ENCODE peak calls at places on chromosomes 11 and 22, in four cellular contexts. One of them, this sample, is unnamed.

GRCh38 chr11:67265633-67266423 is 445 bp upstream of the GRK2 start:
- DNase-seq in GM12878: no peak
- DNase-seq in K562: peak
- DNase-seq in T47D: peak
- DNase-seq in this sample: no peak

GRCh38 chr11:131845255-131845654 is 474.8 kb downstream of the NTM start:
- DNase-seq in GM12878: no peak
- DNase-seq in K562: no peak
- DNase-seq in T47D: no peak
- DNase-seq in this sample: no peak

GRCh38 chr22:37260939-37261338 is 16.9 kb upstream of the RAC2 start:
- DNase-seq in GM12878: no peak
- DNase-seq in K562: peak
- DNase-seq in T47D: peak
- DNase-seq in this sample: peak

GRCh38 chr22:16603448-16603768 is 10.8 kb upstream of the CCT8L2 start:
- DNase-seq in GM12878: no peak
- DNase-seq in K562: peak
- DNase-seq in T47D: no peak
- DNase-seq in this sample: no peak

GRCh38 chr22:21866821-21867527 is 471 bp downstream of the MAPK1 start:
- DNase-seq in GM12878: no peak
- DNase-seq in K562: peak
- DNase-seq in T47D: no peak
- DNase-seq in this sample: no peak

GRCh38 chr22:37187552-37187890 is 526 bp downstream of the C1QTNF6 start:
- DNase-seq in GM12878: no peak
- DNase-seq in K562: no peak
- DNase-seq in T47D: no peak
- DNase-seq in this sample: no peak

GRCh38 chr11:22626573-22627239 is 1.1 kb upstream of the FANCF start:
- DNase-seq in GM12878: no peak
- DNase-seq in K562: no peak
- DNase-seq in T47D: no peak
- DNase-seq in this sample: no peak

GRCh38 chr11:49442669-49443068 is 234.3 kb upstream of the FOLH1 start:
- DNase-seq in GM12878: no peak
- DNase-seq in K562: no peak
- DNase-seq in T47D: no peak
- DNase-seq in this sample: no peak

GRCh38 chr11:27088353-27088752 is 47.7 kb downstream of the BBOX1 start:
- DNase-seq in GM12878: no peak
- DNase-seq in K562: no peak
- DNase-seq in T47D: no peak
- DNase-seq in this sample: no peak

GRCh38 chr11:105734422-105734821 is 124.5 kb downstream of the GRIA4 start:
- DNase-seq in GM12878: no peak
- DNase-seq in K562: no peak
- DNase-seq in T47D: no peak
- DNase-seq in this sample: no peak

DNA sequence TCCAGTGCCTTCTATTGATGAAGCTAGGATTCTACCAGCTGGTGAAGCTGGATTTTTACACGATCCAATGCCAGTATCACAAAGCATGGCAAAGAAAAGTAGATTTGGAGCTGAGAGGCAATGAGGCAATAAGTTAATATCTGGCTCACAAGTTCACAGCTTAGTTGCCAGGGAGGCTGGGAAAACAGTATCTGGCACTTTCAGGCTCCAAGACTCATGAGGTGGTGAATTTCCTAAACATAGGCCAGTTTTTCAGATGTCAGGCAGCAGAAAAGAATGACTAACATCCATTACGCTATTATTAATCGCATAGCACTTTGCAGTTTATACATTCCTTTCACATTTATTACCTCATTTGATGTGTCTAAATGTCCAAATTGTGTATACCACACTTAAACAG is 122.7 kb downstream of the GRIA4 start:
- DNase-seq in GM12878: no peak
- DNase-seq in K562: no peak
- DNase-seq in T47D: no peak
- DNase-seq in this sample: no peak
- TF ChIP-seq JUND in GM12878: no peak
- TF ChIP-seq JUND in K562: no peak
- TF ChIP-seq JUND in T47D: no peak
- TF ChIP-seq JUND in this sample: no peak

DNA sequence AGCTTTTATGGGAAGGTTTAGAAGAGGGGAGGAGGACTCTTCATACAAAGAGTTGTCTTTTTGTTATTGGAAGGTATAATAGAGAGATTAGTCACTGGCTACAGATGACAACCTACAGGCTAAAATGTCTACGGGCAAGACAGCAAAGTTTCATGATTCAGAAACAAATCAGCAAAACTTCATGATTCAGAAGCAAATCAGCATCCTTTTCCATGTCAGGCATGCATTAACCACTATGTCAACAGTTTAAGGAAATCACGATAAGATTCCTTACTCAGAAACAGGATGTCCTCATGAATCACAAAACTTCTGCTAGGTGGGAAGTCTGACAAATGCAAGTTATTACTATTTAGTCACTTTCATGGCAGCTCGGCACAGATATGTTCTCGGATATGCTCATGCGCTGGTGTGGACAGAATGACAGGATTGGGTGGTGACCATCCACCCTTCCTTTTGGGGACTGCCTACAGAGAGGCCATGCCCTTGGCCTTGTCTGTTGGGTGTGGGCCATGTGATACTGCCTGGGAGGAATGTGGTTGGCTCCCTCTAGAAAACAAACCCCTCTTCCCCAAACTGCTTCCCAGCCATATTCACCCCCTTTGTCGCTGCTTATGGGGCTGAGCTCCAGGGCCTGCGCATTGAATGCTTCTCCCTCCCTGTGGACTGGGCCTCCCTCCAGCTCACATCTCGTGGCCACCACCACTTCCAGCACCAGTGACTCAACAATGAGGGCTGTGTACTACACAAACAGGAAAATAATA is 10.2 kb downstream of the C11orf91 start:
- DNase-seq in GM12878: no peak
- DNase-seq in K562: no peak
- DNase-seq in T47D: no peak
- DNase-seq in this sample: peak
- TF ChIP-seq JUND in GM12878: no peak
- TF ChIP-seq JUND in K562: no peak
- TF ChIP-seq JUND in T47D: no peak
- TF ChIP-seq JUND in this sample: peak

GRCh38 chr11:95586155-95586554 is 203.4 kb downstream of the FAM76B start:
- DNase-seq in GM12878: no peak
- DNase-seq in K562: no peak
- DNase-seq in T47D: no peak
- DNase-seq in this sample: no peak
- TF ChIP-seq JUND in GM12878: no peak
- TF ChIP-seq JUND in K562: no peak
- TF ChIP-seq JUND in T47D: no peak
- TF ChIP-seq JUND in this sample: no peak

DNA sequence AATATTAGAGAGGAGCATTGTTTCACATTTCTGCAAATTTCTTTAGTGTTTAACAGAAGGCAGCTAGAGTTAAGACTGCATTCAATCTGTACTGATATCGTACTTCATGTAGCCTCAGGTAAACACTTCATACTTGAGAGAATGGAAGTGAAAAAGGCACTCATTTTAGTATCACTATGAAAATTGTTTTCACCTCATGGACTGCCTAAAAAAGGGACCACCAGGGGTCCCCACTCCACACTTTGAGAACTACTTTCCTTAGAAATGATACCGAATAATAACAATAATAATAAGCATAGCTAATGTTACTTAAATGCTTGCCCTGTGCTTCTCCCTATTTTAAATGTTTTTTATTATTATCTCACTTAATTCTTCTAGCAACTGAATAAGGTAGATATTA is 95.1 kb downstream of the BLID start:
- DNase-seq in GM12878: no peak
- DNase-seq in K562: no peak
- DNase-seq in T47D: no peak
- DNase-seq in this sample: no peak
- TF ChIP-seq JUND in GM12878: no peak
- TF ChIP-seq JUND in K562: no peak
- TF ChIP-seq JUND in T47D: no peak
- TF ChIP-seq JUND in this sample: no peak

GRCh38 chr22:43743131-43743530 is 69.0 kb downstream of the EFCAB6 start:
- DNase-seq in GM12878: no peak
- DNase-seq in K562: peak
- DNase-seq in T47D: no peak
- DNase-seq in this sample: no peak
- TF ChIP-seq JUND in GM12878: no peak
- TF ChIP-seq JUND in K562: no peak
- TF ChIP-seq JUND in T47D: no peak
- TF ChIP-seq JUND in this sample: no peak

GRCh38 chr22:47739216-47739615 is 976.8 kb downstream of the TBC1D22A start:
- DNase-seq in GM12878: no peak
- DNase-seq in K562: no peak
- DNase-seq in T47D: no peak
- DNase-seq in this sample: no peak

GRCh38 chr22:47734511-47734910 is 972.1 kb downstream of the TBC1D22A start:
- DNase-seq in GM12878: no peak
- DNase-seq in K562: no peak
- DNase-seq in T47D: no peak
- DNase-seq in this sample: no peak

GRCh38 chr22:47738472-47739013 is 976.1 kb downstream of the TBC1D22A start:
- DNase-seq in GM12878: no peak
- DNase-seq in K562: no peak
- DNase-seq in T47D: no peak
- DNase-seq in this sample: no peak

GRCh38 chr22:47739616-47740015 is 977.2 kb downstream of the TBC1D22A start:
- DNase-seq in GM12878: no peak
- DNase-seq in K562: no peak
- DNase-seq in T47D: no peak
- DNase-seq in this sample: no peak

GRCh38 chr22:47736166-47737034 is 974.0 kb downstream of the TBC1D22A start:
- DNase-seq in GM12878: no peak
- DNase-seq in K562: no peak
- DNase-seq in T47D: no peak
- DNase-seq in this sample: no peak
- TF ChIP-seq JUND in GM12878: no peak
- TF ChIP-seq JUND in K562: no peak
- TF ChIP-seq JUND in T47D: no peak
- TF ChIP-seq JUND in this sample: no peak

This sample was measured in HCT116.